ENCODE peak calls at places on chromosome 22, in four cellular contexts. D is pancreas, L is psoas muscle, T is IMR-90. K is an unnamed sample.

GRCh38 chr22:25203082-25203481 is 3.4 kb downstream of the CRYBB3 start:
- DNase-seq in D (no peak), L (no peak), T (no peak), K (no peak)

GRCh38 chr22:28019360-28019759 is 100.3 kb upstream of the PITPNB start:
- DNase-seq in D (no peak), L (peak; percentile 93), T (no peak), K (peak; percentile 6)

GRCh38 chr22:41781508-41781906 is 19.0 kb upstream of the CCDC134 start:
- DNase-seq in D (no peak), L (no peak), T (no peak), K (no peak)

GRCh38 chr22:16774911-16775529 is 50.2 kb downstream of the XKR3 start:
- DNase-seq in D (no peak), L (no peak), T (no peak), K (no peak)

GRCh38 chr22:41231369-41231768 is 9.4 kb downstream of the CHADL start:
- DNase-seq in D (no peak), L (no peak), T (no peak), K (no peak)

GRCh38 chr22:49208768-49209252 is 618.9 kb downstream of the BRD1 start:
- DNase-seq in D (peak; percentile 21), L (no peak), T (no peak), K (peak; percentile 5)

GRCh38 chr22:36253523-36254490 is 874 bp downstream of the APOL1 start:
- DNase-seq in D (no peak), L (no peak), T (no peak), K (peak; percentile 58)

GRCh38 chr22:28181332-28181731 is 262.3 kb upstream of the PITPNB start:
- DNase-seq in D (no peak), L (no peak), T (peak; percentile 8), K (no peak)

GRCh38 chr22:50656122-50657070 is 16.2 kb upstream of the SHANK3 start:
- DNase-seq in D (no peak), L (peak; percentile 63), T (peak; percentile 61), K (no peak)

GRCh38 chr22:28426346-28427132 is 253.1 kb downstream of the TTC28 start:
- DNase-seq in D (no peak), L (no peak), T (peak; percentile 52), K (no peak)

GRCh38 chr22:50621491-50621880 is 6.5 kb downstream of the ARSA start:
- DNase-seq in D (no peak), L (no peak), T (no peak), K (no peak)

GRCh38 chr22:48566741-48567140 is 1260.9 kb downstream of the BRD1 start:
- DNase-seq in D (no peak), L (no peak), T (no peak), K (no peak)

GRCh38 chr22:41762980-41763779 is 37.3 kb upstream of the CCDC134 start:
- DNase-seq in D (no peak), L (no peak), T (no peak), K (no peak)

GRCh38 chr22:31240011-31240410 is 27.9 kb downstream of the LIMK2 start:
- DNase-seq in D (no peak), L (no peak), T (peak; percentile 63), K (no peak)

GRCh38 chr22:46024136-46024840 is 47.3 kb upstream of the WNT7B start:
- DNase-seq in D (peak; percentile 28), L (no peak), T (no peak), K (peak; percentile 25)

GRCh38 chr22:24503137-24503850 is 8.2 kb downstream of the UPB1 start:
- DNase-seq in D (no peak), L (peak; percentile 74), T (peak; percentile 63), K (peak; percentile 51)

GRCh38 chr22:42976534-42976933 is 38.4 kb downstream of the PACSIN2 start:
- DNase-seq in D (no peak), L (no peak), T (no peak), K (no peak)

GRCh38 chr22:30212363-30212995 is 34.1 kb downstream of the LIF start:
- DNase-seq in D (no peak), L (peak; percentile 66), T (peak; percentile 95), K (peak; percentile 58)

GRCh38 chr22:30575011-30575671 is 676 bp upstream of the GAL3ST1 start:
- DNase-seq in D (no peak), L (peak; percentile 48), T (peak; percentile 70), K (peak; percentile 38)

GRCh38 chr22:25368271-25368670 is 148.8 kb downstream of the CRYBB2 start:
- DNase-seq in D (no peak), L (peak; percentile 53), T (peak; percentile 77), K (no peak)

GRCh38 chr22:42074846-42075245 is 798 bp downstream of the PHETA2 start:
- DNase-seq in D (no peak), L (peak; percentile 39), T (no peak), K (no peak)

GRCh38 chr22:26416670-26417270 is 12.3 kb upstream of the ASPHD2 start:
- DNase-seq in D (no peak), L (no peak), T (peak; percentile 73), K (no peak)

GRCh38 chr22:24803064-24803542 is 2.9 kb upstream of the SGSM1 start:
- DNase-seq in D (peak; percentile 55), L (peak; percentile 64), T (peak; percentile 12), K (peak; percentile 45)

GRCh38 chr22:50396751-50397370 is 53.7 kb downstream of the PPP6R2 start:
- DNase-seq in D (no peak), L (no peak), T (peak; percentile 20), K (no peak)

GRCh38 chr22:27952091-27952490 is 33.0 kb upstream of the PITPNB start:
- DNase-seq in D (no peak), L (no peak), T (peak; percentile 81), K (no peak)

GRCh38 chr22:18050065-18050464 is 25.7 kb upstream of the MICAL3 start:
- DNase-seq in D (no peak), L (no peak), T (no peak), K (no peak)

GRCh38 chr22:29254283-29254653 is 13.5 kb downstream of the RHBDD3 start:
- DNase-seq in D (no peak), L (no peak), T (no peak), K (no peak)

DNA sequence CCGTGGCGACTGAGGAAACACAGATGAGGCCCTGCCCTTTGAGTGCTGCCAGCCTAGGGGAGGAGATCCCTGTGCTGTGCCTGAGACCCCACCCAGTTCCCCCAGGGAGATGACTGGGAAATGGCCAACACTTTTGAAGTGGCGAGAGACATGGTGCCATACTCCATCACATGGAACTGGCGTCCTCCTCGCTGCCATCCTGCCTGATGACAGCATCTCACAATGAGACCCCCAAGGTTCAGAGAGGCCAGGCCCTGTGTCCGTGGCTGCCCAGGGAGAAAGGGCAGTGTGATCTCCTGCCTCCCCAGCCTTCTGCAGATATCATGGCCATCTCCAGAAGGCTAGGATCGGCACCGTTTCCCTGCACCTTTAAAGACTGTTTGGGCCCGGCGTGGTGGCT is 31.1 kb downstream of the FAM83F start:
- DNase-seq in D (no peak), L (no peak), T (no peak), K (no peak)
- H3K27ac ChIP-seq in D (no peak overlapping the region), L (no peak overlapping the region), T (no peak overlapping the region), K (no peak overlapping the region)

GRCh38 chr22:23157560-23158515 is 12.6 kb downstream of the RAB36 start:
- DNase-seq in D (no peak), L (no peak), T (no peak), K (no peak)

GRCh38 chr22:23155831-23156230 is 10.6 kb downstream of the RAB36 start:
- DNase-seq in D (no peak), L (no peak), T (no peak), K (no peak)

GRCh38 chr22:23155143-23155542 is 9.9 kb downstream of the RAB36 start:
- DNase-seq in D (no peak), L (no peak), T (no peak), K (no peak)

GRCh38 chr22:23154461-23154860 is 9.2 kb downstream of the RAB36 start:
- DNase-seq in D (no peak), L (no peak), T (no peak), K (no peak)

GRCh38 chr22:23156286-23156685 is 11.0 kb downstream of the RAB36 start:
- DNase-seq in D (no peak), L (no peak), T (no peak), K (no peak)
- TF ChIP-seq CTCF in D (no peak), L (no peak), T (no peak), K (no peak)

GRCh38 chr22:38750638-38751037 is 5.2 kb downstream of the SUN2 start:
- DNase-seq in D (peak; percentile 66), L (no peak), T (no peak), K (no peak)
- H3K27ac ChIP-seq in D (no peak overlapping the region), L (peak overlapping the region; percentile 97), T (no peak overlapping the region), K (no peak overlapping the region)

GRCh38 chr22:37640591-37641250 is 1.3 kb downstream of the SH3BP1 start:
- DNase-seq in D (peak; percentile 64), L (no peak), T (no peak), K (no peak)
- TF ChIP-seq CTCF in D (no peak), L (no peak), T (no peak), K (no peak)

GRCh38 chr22:32788884-32789624 is 12.5 kb upstream of the TIMP3 start:
- DNase-seq in D (peak; percentile 69), L (no peak), T (peak; percentile 72), K (no peak)
- H3K27ac ChIP-seq in D (peak overlapping the region; percentile 15), L (no peak overlapping the region), T (peak overlapping the region; percentile 74), K (no peak overlapping the region)

DNA sequence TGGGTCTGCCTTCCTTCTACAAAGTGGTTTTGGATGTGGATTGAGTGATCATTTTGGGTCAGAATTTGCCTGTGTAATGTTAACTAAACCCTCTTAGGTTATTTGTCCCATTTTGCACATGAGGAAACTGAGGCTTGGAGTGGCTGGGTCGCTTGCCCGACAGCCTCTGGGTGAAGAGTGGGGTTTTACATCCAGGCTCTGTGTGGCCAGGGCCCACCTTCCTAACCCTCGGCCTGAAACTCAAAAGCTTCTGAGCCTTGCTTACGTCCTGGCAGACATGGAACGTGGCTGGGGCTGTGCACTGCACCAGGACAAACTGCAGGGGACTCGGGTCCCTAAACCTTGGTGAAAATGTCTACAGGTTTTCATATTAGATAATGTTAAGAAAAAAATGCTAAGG is 542.4 kb downstream of the TBC1D22A start:
- DNase-seq in D (no peak), L (no peak), T (no peak), K (no peak)
- TF ChIP-seq CTCF in D (no peak), L (no peak), T (no peak), K (no peak)

DNA sequence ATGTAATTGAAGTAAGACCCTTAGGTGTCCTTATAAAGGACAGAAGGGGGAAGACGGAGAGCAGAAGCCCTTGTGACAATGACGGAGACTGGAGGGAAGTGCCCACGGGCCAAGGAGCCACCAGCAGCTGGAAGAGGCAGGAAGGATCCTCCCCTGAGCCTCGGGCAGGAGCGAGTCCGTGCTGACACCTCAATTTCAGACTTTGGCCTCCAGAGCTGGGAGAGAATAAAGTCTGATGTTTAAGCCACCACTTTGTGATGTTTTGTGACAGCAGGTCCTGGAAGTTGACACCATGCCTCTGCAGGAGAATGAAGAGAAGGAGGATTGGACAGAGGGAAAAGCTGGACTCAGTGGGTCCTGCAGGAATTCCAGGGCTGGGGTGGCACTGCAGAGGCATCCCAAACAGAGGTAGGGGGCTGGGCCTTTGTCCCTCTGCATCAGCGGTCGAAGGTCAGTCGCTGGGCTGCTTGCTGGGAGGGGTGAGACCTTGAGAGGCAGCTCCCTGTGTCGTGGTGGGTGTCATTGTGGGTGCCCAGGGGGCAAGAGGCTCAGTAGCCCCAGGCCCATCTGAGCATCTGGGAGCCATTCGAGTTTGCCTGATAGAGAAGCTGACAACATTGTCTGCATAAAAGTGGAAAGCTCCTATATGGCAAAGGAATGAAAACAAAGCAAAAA is 69.0 kb downstream of the RTL6 start:
- DNase-seq in D (no peak), L (no peak), T (no peak), K (no peak)
- H3K27ac ChIP-seq in D (no peak overlapping the region), L (no peak overlapping the region), T (no peak overlapping the region), K (no peak overlapping the region)

K was measured in ovary.